ENCODE peak calls at places on chromosomes 2 and 18, in ten cellular contexts. W, B, D, M, T, V, N, K, X and R are unnamed samples.

GRCh38 chr2:191591025-191591424 is 86.9 kb upstream of the NABP1 start:
- DNase-seq in W (no peak), D (no peak), V (no peak), X (no peak), T (no peak), N (no peak), B (no peak), K (no peak), M (no peak), R (no peak)

GRCh38 chr2:38697116-38697840 is 31.4 kb downstream of the GALM start:
- DNase-seq in V (no peak), K (no peak), B (no peak), X (peak; percentile 38), M (peak; percentile 28), N (no peak), D (no peak), W (no peak), T (no peak), R (no peak)

GRCh38 chr2:12715258-12715865 is 1.4 kb upstream of the TRIB2 start:
- DNase-seq in M (no peak), X (no peak), W (no peak), K (no peak), V (no peak), T (no peak), D (no peak), B (no peak), N (no peak), R (no peak)

GRCh38 chr18:8795586-8795985 is 90.2 kb downstream of the MTCL1 start:
- DNase-seq in B (no peak), W (no peak), X (no peak), M (no peak), D (no peak), N (no peak), T (no peak), K (no peak), V (no peak), R (no peak)

GRCh38 chr2:138787053-138787666 is 7.0 kb upstream of the NXPH2 start:
- DNase-seq in M (no peak), N (no peak), D (no peak), T (no peak), K (peak; percentile 24), V (peak; percentile 5), X (no peak), B (peak; percentile 36), W (peak; percentile 43), R (no peak)

GRCh38 chr18:8493141-8493540 is 116.1 kb upstream of the RAB12 start:
- DNase-seq in V (no peak), K (no peak), X (no peak), T (no peak), N (no peak), W (no peak), D (no peak), M (no peak), B (no peak), R (no peak)

GRCh38 chr2:119544075-119545031 is at the start of gene CFAP221:
- DNase-seq in W (peak; percentile 91), K (peak; percentile 58), T (no peak), X (no peak), M (peak; percentile 84), N (peak; percentile 84), B (peak; percentile 31), V (no peak), D (peak; percentile 73), R (peak; percentile 59)

GRCh38 chr2:174445248-174445647 is 41.6 kb downstream of the GPR155 start:
- DNase-seq in D (no peak), V (no peak), B (no peak), K (no peak), N (no peak), W (no peak), M (no peak), X (no peak), T (no peak), R (no peak)

GRCh38 chr2:199382091-199382490 is 75.6 kb downstream of the SATB2 start:
- DNase-seq in V (no peak), K (no peak), N (no peak), B (no peak), W (no peak), X (no peak), D (no peak), M (no peak), T (no peak), R (no peak)

GRCh38 chr2:42659601-42660000 is 91.2 kb downstream of the MTA3 start:
- DNase-seq in K (no peak), N (no peak), T (no peak), X (no peak), W (no peak), M (no peak), D (no peak), V (no peak), B (no peak), R (no peak)

GRCh38 chr2:55102056-55102812 is 52.0 kb upstream of the RTN4 start:
- DNase-seq in W (no peak), T (no peak), K (no peak), X (no peak), D (no peak), B (no peak), V (peak; percentile 68), N (no peak), M (no peak), R (no peak)

GRCh38 chr2:105746177-105747080 is 1.7 kb downstream of the NCK2 start:
- DNase-seq in V (no peak), B (peak; percentile 37), D (no peak), X (peak; percentile 70), T (peak; percentile 80), K (no peak), N (peak; percentile 89), M (peak; percentile 97), W (no peak), R (no peak)

GRCh38 chr2:239113164-239113563 is 265.3 kb downstream of the TWIST2 start:
- DNase-seq in D (no peak), W (peak; percentile 69), M (no peak), K (no peak), X (no peak), V (no peak), T (no peak), B (no peak), N (peak; percentile 67), R (no peak)

GRCh38 chr18:59631583-59632181 is 65.5 kb downstream of the CCBE1 start:
- DNase-seq in M (no peak), X (no peak), W (peak; percentile 20), N (no peak), D (no peak), V (no peak), K (peak; percentile 44), T (no peak), B (no peak), R (no peak)

GRCh38 chr18:13909541-13909940 is 5.8 kb downstream of the MC2R start:
- DNase-seq in T (no peak), W (no peak), K (no peak), X (no peak), D (no peak), B (no peak), V (no peak), N (no peak), M (no peak), R (no peak)

GRCh38 chr2:11811036-11811654 is 64.7 kb downstream of the LPIN1 start:
- DNase-seq in K (no peak), B (no peak), T (no peak), W (peak; percentile 30), M (no peak), V (no peak), D (no peak), N (no peak), X (no peak), R (no peak)

GRCh38 chr18:48813833-48814489 is 136.8 kb downstream of the SMAD7 start:
- DNase-seq in N (peak; percentile 31), M (peak; percentile 8), V (no peak), D (no peak), X (peak; percentile 45), B (no peak), K (no peak), T (no peak), W (no peak), R (no peak)

GRCh38 chr2:231908584-231908983 is 17.6 kb downstream of the NPPC start:
- DNase-seq in M (no peak), T (no peak), B (no peak), V (no peak), X (no peak), K (no peak), D (no peak), N (no peak), W (no peak), R (no peak)